ENCODE peak calls at places on chromosomes 11 and 22, in ten cellular contexts. E, W, K, T, F, X, P, M, G and J are unnamed samples.

GRCh38 chr11:17590463-17590862 is 43.4 kb downstream of the OTOG start:
- DNase-seq in F (no peak), G (no peak), P (no peak), E (no peak), M (no peak), W (no peak), K (no peak), X (no peak), T (no peak), J (no peak)

GRCh38 chr11:132972565-132972964 is 559.7 kb downstream of the OPCML start:
- DNase-seq in F (no peak), W (no peak), X (no peak), G (no peak), T (peak; percentile 67), K (no peak), P (no peak), M (no peak), E (no peak), J (no peak)

GRCh38 chr22:40463017-40463631 is 92.7 kb downstream of the SGSM3 start:
- DNase-seq in G (no peak), T (no peak), K (no peak), F (no peak), X (no peak), E (no peak), P (no peak), W (no peak), M (no peak), J (no peak)

GRCh38 chr22:36365020-36365411 is 22.8 kb downstream of the MYH9 start:
- DNase-seq in X (peak; percentile 95), M (peak; percentile 44), G (peak; percentile 97), T (no peak), W (peak; percentile 90), P (peak; percentile 88), F (peak; percentile 57), E (peak; percentile 92), K (no peak), J (no peak)

GRCh38 chr11:64802370-64803162 is 448 bp downstream of the MAP4K2 start:
- DNase-seq in E (no peak), M (peak; percentile 51), F (no peak), G (no peak), K (no peak), T (no peak), P (no peak), W (no peak), X (no peak), J (no peak)

GRCh38 chr22:44714703-44715350 is 12.8 kb downstream of the PRR5 start:
- DNase-seq in K (no peak), F (no peak), M (no peak), X (no peak), W (no peak), G (no peak), P (no peak), T (no peak), E (no peak), J (no peak)

GRCh38 chr11:2590131-2590950 is 109.5 kb downstream of the KCNQ1OT1 start:
- DNase-seq in X (no peak), G (no peak), E (no peak), F (peak; percentile 3), M (no peak), W (no peak), P (peak; percentile 9), K (no peak), T (no peak), J (no peak)

GRCh38 chr11:16632295-16633200 is 105.9 kb upstream of the C11orf58 start:
- DNase-seq in M (no peak), F (no peak), G (peak; percentile 23), E (peak; percentile 31), T (no peak), W (peak; percentile 25), P (no peak), X (peak; percentile 14), K (no peak), J (no peak)

GRCh38 chr11:47572715-47573255 is 6.0 kb downstream of the KBTBD4 start:
- DNase-seq in T (no peak), P (no peak), E (no peak), X (no peak), M (no peak), G (peak; percentile 33), K (no peak), F (no peak), W (no peak), J (no peak)

GRCh38 chr11:1847941-1848639 is 4.8 kb upstream of the LSP1 start:
- DNase-seq in X (peak; percentile 18), P (no peak), G (no peak), M (no peak), E (no peak), K (peak; percentile 48), F (no peak), W (peak; percentile 34), T (no peak), J (no peak)

GRCh38 chr11:94513091-94513490 is 830 bp downstream of the C11orf97 start:
- DNase-seq in T (no peak), M (no peak), W (no peak), G (no peak), P (no peak), X (no peak), K (no peak), E (no peak), F (peak; percentile 18), J (no peak)

GRCh38 chr22:26318975-26319374 is 110.1 kb upstream of the ASPHD2 start:
- DNase-seq in W (no peak), E (peak; percentile 22), X (no peak), F (no peak), T (no peak), P (no peak), K (no peak), M (no peak), G (no peak), J (no peak)

GRCh38 chr22:26323013-26323412 is 106.0 kb upstream of the ASPHD2 start:
- DNase-seq in W (no peak), M (no peak), K (no peak), F (no peak), E (no peak), G (no peak), P (no peak), X (no peak), T (no peak), J (no peak)

GRCh38 chr22:26320469-26320868 is 108.6 kb upstream of the ASPHD2 start:
- DNase-seq in X (no peak), P (no peak), F (no peak), W (no peak), T (no peak), M (no peak), E (no peak), G (no peak), K (no peak), J (no peak)

GRCh38 chr22:26322179-26322905 is 106.7 kb upstream of the ASPHD2 start:
- DNase-seq in P (no peak), W (peak; percentile 9), E (peak; percentile 71), T (no peak), K (no peak), F (no peak), M (no peak), G (peak; percentile 53), X (peak; percentile 59), J (peak; percentile 23)

GRCh38 chr22:26321469-26321913 is 107.6 kb upstream of the ASPHD2 start:
- DNase-seq in X (peak; percentile 17), T (peak; percentile 69), P (peak; percentile 75), E (peak; percentile 57), W (no peak), M (peak; percentile 60), G (peak; percentile 31), K (no peak), F (peak; percentile 31), J (no peak)
- H3K4me3 ChIP-seq in X (no peak overlapping the region), T (no peak overlapping the region), P (no peak overlapping the region), E (no peak overlapping the region), W (no peak overlapping the region), M (no peak overlapping the region), G (no peak overlapping the region), K (no peak overlapping the region), F (no peak overlapping the region), J (no peak overlapping the region)

DNA sequence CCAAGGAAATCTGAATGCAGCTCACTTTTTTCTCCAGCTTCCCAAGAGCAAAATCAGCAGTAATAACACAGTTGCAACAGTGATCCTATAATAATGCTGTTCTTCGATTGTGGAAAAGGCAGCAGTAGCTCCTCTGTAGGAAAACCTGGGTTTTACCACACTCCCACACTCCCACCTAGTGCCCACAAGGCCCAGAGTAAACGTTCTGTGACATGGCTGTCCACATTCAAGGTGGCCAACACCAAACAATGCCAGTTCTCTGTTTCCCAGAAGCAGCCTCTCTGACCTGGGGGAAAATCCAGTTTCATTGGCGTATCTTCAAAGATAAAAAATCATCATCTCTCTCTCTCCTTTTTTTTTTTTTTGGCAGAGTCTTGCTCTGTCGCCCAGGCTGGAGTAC is 40.2 kb downstream of the WT1 start:
- DNase-seq in F (no peak), W (no peak), X (no peak), K (no peak), G (no peak), P (no peak), E (no peak), T (no peak), M (no peak), J (no peak)
- TF ChIP-seq CTCF in F (no peak), W (no peak), X (no peak), K (no peak), G (no peak), P (no peak), E (no peak), T (no peak), M (no peak), J (no peak)

DNA sequence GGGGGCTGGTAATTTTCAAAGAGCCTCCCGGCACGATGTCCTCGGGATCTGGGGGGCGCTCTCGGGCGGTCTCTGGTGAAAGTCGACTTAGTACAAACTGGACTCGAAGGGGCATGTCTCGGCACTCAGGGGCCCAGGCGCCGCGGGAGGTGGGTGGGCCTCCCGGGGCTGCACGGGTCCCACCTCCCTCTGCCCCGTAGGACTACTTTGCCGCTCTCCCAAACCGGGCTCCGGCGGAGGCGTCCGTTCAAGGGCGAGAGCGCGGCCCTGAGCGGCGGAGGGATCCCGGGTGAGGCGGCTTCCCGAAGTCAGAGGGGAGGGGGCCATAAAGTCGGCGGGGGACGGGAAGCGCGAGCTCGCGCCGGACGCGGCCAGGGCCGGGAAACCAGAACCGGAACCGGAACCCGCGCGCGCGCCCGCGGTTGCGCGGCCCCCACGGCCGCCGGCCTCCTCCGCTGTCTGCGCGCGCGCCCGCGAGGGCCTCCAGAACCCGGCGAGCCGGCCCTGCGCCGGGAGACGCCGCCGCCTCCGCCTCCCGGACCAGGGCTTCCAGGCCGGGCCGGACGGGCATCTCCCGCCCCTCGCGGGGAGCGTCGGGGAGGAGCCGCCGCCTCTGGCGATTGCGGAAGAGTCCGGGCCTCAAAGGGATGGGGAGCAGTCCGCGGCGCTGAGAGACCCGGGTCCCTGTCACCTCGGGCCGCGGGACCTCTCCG is at the start of gene ARHGEF12:
- DNase-seq in X (peak; percentile 99), F (peak; percentile 96), T (peak; percentile 95), G (peak; percentile 99), P (peak; percentile 98), K (peak; percentile 97), E (peak; percentile 93), M (peak; percentile 98), W (peak; percentile 99), J (no peak)
- H3K4me3 ChIP-seq in X (peak within 1 kb of the TSS; percentile 96), F (peak within 1 kb of the TSS; percentile 89), T (peak within 1 kb of the TSS; percentile 84), G (peak within 1 kb of the TSS; percentile 95), P (peak within 1 kb of the TSS; percentile 91), K (peak within 1 kb of the TSS; percentile 67), E (peak within 1 kb of the TSS; percentile 84), M (peak within 1 kb of the TSS; percentile 92), W (peak within 1 kb of the TSS; percentile 75), J (peak within 1 kb of the TSS; percentile 63)

DNA sequence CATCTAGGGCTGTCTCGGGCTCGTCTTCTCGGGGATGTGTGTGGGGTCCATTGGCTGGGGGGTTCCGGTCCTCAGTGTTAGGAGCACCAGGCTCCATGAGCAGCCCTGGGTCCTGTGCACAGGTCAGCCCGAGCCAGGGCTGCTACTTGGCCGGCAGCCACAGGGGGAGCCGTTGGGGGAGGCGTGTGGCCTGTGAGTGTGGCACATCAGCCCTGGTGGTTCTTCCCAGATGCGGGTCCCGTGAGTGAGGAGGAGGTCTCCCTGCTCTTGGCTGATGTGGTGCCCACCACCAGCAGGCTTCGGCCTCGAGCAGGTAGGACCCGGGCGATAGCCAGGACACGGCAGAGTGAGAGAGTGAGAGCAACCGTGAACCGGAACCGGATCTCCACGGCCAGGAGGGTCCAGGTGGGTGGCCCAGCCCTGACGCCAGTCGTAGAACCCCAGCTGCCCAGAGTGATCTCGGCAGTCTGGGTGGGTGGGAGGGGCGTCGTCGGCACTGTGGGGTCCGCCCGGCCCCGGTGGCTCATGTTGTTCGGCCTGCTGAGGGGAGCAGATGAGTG is 18.5 kb downstream of the IRF7 start:
- DNase-seq in E (no peak), M (no peak), K (no peak), G (no peak), X (no peak), F (no peak), T (no peak), P (no peak), W (no peak), J (no peak)
- TF ChIP-seq CTCF in E (peak; percentile 45), M (no peak), K (no peak), G (no peak), X (no peak), F (no peak), T (no peak), P (no peak), W (no peak), J (peak; percentile 24)